ENCODE peak calls at places on chromosomes 3 and 15, in four cellular contexts. Y is left lung, O is neural progenitor cell, W is left cardiac atrium. S is an unnamed sample.

GRCh38 chr3:117144832-117145231 is 435.3 kb downstream of the TUSC7 start:
- DNase-seq in Y (no peak), O (no peak), W (no peak), S (no peak)

GRCh38 chr15:51089699-51090098 is 5.0 kb downstream of the TNFAIP8L3 start:
- DNase-seq in Y (no peak), O (no peak), W (no peak), S (no peak)

GRCh38 chr3:83354205-83354604 is 1592.8 kb upstream of the GBE1 start:
- DNase-seq in Y (no peak), O (no peak), W (no peak), S (no peak)

GRCh38 chr3:35305406-35305805 is 333.9 kb upstream of the ARPP21 start:
- DNase-seq in Y (no peak), O (no peak), W (no peak), S (no peak)

GRCh38 chr3:150227839-150228238 is 180.3 kb upstream of the TSC22D2 start:
- DNase-seq in Y (no peak), O (peak; percentile 94), W (peak; percentile 48), S (no peak)

GRCh38 chr3:49900491-49901153 is 3.1 kb downstream of the MST1R start:
- DNase-seq in Y (peak; percentile 87), O (no peak), W (peak; percentile 62), S (no peak)

GRCh38 chr15:30859091-30859874 is 44.4 kb upstream of the FAN1 start:
- DNase-seq in Y (no peak), O (peak; percentile 49), W (no peak), S (no peak)

GRCh38 chr3:45199837-45200648 is 26.0 kb downstream of the TMEM158 start:
- DNase-seq in Y (no peak), O (no peak), W (no peak), S (no peak)

GRCh38 chr3:94069242-94069813 is 6.5 kb downstream of the NSUN3 start:
- DNase-seq in Y (no peak), O (no peak), W (no peak), S (no peak)